ENCODE peak calls at places on chromosomes 5 and 9, in eight cellular contexts. One of them, this sample, is unnamed.
A peak's percentile ranks its signal among the peaks of the same experiment; 100 is the strongest.

GRCh38 chr9:108512426-108513173 is 343.2 kb downstream of the ACTL7B start:
- DNase-seq in ELR: peak; percentile 39
- DNase-seq in posterior cingulate gyrus: no peak
- DNase-seq in GM12878: no peak
- DNase-seq in Calu3: no peak
- DNase-seq in 8988T: no peak
- DNase-seq in AG04450: no peak
- DNase-seq in globus pallidus: no peak
- DNase-seq in this sample: no peak

GRCh38 chr9:88388203-88388885 is at the start of gene SPIN1:
- DNase-seq in ELR: peak; percentile 79
- DNase-seq in posterior cingulate gyrus: peak; percentile 94
- DNase-seq in GM12878: no peak
- DNase-seq in Calu3: peak; percentile 86
- DNase-seq in 8988T: peak; percentile 93
- DNase-seq in AG04450: no peak
- DNase-seq in globus pallidus: peak; percentile 68
- DNase-seq in this sample: peak; percentile 84

GRCh38 chr9:125745682-125746016 is 1.5 kb upstream of the PBX3 start:
- DNase-seq in ELR: no peak
- DNase-seq in posterior cingulate gyrus: no peak
- DNase-seq in GM12878: no peak
- DNase-seq in Calu3: no peak
- DNase-seq in 8988T: no peak
- DNase-seq in AG04450: no peak
- DNase-seq in globus pallidus: no peak
- DNase-seq in this sample: no peak

GRCh38 chr5:132998553-132998952 is 27.8 kb downstream of the ZCCHC10 start:
- DNase-seq in ELR: no peak
- DNase-seq in posterior cingulate gyrus: no peak
- DNase-seq in GM12878: no peak
- DNase-seq in Calu3: no peak
- DNase-seq in 8988T: no peak
- DNase-seq in AG04450: no peak
- DNase-seq in globus pallidus: no peak
- DNase-seq in this sample: no peak

GRCh38 chr5:68529581-68529980 is 314.0 kb downstream of the PIK3R1 start:
- DNase-seq in ELR: peak; percentile 17
- DNase-seq in posterior cingulate gyrus: no peak
- DNase-seq in GM12878: no peak
- DNase-seq in Calu3: no peak
- DNase-seq in 8988T: no peak
- DNase-seq in AG04450: no peak
- DNase-seq in globus pallidus: no peak
- DNase-seq in this sample: no peak

GRCh38 chr5:127830157-127830556 is 127.0 kb downstream of the CCDC192 start:
- DNase-seq in ELR: no peak
- DNase-seq in posterior cingulate gyrus: no peak
- DNase-seq in GM12878: no peak
- DNase-seq in Calu3: no peak
- DNase-seq in 8988T: no peak
- DNase-seq in AG04450: no peak
- DNase-seq in globus pallidus: no peak
- DNase-seq in this sample: no peak

GRCh38 chr5:81417052-81417451 is 23.1 kb upstream of the ACOT12 start:
- DNase-seq in ELR: peak; percentile 23
- DNase-seq in posterior cingulate gyrus: no peak
- DNase-seq in GM12878: no peak
- DNase-seq in Calu3: no peak
- DNase-seq in 8988T: no peak
- DNase-seq in AG04450: no peak
- DNase-seq in globus pallidus: no peak
- DNase-seq in this sample: no peak

GRCh38 chr9:137046094-137046787 is at the start of gene NPDC1:
- DNase-seq in ELR: peak; percentile 82
- DNase-seq in posterior cingulate gyrus: peak; percentile 96
- DNase-seq in GM12878: no peak
- DNase-seq in Calu3: peak; percentile 88
- DNase-seq in 8988T: peak; percentile 100
- DNase-seq in AG04450: no peak
- DNase-seq in globus pallidus: peak; percentile 63
- DNase-seq in this sample: peak; percentile 77